ENCODE peak calls at places on chromosome 10, in six cellular contexts. E is amniotic stem cell; H is effector CD4-positive, alpha-beta T cell; D is activated T-cell treated with anti-CD3 and anti-CD28 coated beads, Interleukin-2, amount 50 U/mL, for 4 hours; G is EH; X is AG10803. K is an unnamed sample.

GRCh38 chr10:112052176-112052575 is 131.4 kb downstream of the GPAM start:
- DNase-seq in E (no peak), H (no peak), D (no peak), G (no peak), X (no peak), K (no peak)

GRCh38 chr10:110498087-110498981 is 627 bp downstream of the DUSP5 start:
- DNase-seq in E (no peak), H (peak), D (peak), G (peak), X (peak), K (peak)

GRCh38 chr10:51389415-51390342 is 309.7 kb downstream of the CSTF2T start:
- DNase-seq in E (peak), H (no peak), D (peak), G (peak), X (peak), K (no peak)

GRCh38 chr10:103792547-103792946 is 62.8 kb downstream of the SH3PXD2A start:
- DNase-seq in E (no peak), H (no peak), D (no peak), G (peak), X (peak), K (no peak)

GRCh38 chr10:18219096-18219495 is 78.9 kb downstream of the CACNB2 start:
- DNase-seq in E (no peak), H (no peak), D (no peak), G (no peak), X (no peak), K (no peak)

GRCh38 chr10:5046410-5046809 is 42.8 kb upstream of the AKR1C2 start:
- DNase-seq in E (no peak), H (no peak), D (no peak), G (no peak), X (no peak), K (no peak)

GRCh38 chr10:95303535-95303934 is 12.7 kb upstream of the PDLIM1 start:
- DNase-seq in E (no peak), H (no peak), D (no peak), G (peak), X (no peak), K (no peak)

GRCh38 chr10:129440247-129440646 is 26.8 kb upstream of the MGMT start:
- DNase-seq in E (no peak), H (no peak), D (no peak), G (no peak), X (no peak), K (no peak)

GRCh38 chr10:126240483-126240882 is 147.8 kb downstream of the ADAM12 start:
- DNase-seq in E (no peak), H (no peak), D (no peak), G (no peak), X (no peak), K (no peak)

GRCh38 chr10:131649609-131650008 is 251.2 kb upstream of the PPP2R2D start:
- DNase-seq in E (no peak), H (no peak), D (no peak), G (no peak), X (no peak), K (no peak)

GRCh38 chr10:97291357-97292096 is 910 bp downstream of the ARHGAP19 start:
- DNase-seq in E (no peak), H (no peak), D (no peak), G (no peak), X (no peak), K (no peak)

GRCh38 chr10:49571419-49571818 is 32.5 kb upstream of the ERCC6 start:
- DNase-seq in E (no peak), H (no peak), D (no peak), G (peak), X (no peak), K (no peak)

GRCh38 chr10:116470768-116471415 is 43.2 kb downstream of the PNLIPRP3 start:
- DNase-seq in E (no peak), H (no peak), D (no peak), G (peak), X (peak), K (no peak)